ENCODE peak calls at places on chromosomes 6 and 20, in ten cellular contexts. One of them, this sample, is unnamed.

GRCh38 chr6:151101116-151101810 is 138.5 kb upstream of the AKAP12 start:
- DNase-seq in CD4-positive, alpha-beta T cell: no peak
- DNase-seq in Karpas-422: no peak
- DNase-seq in effector memory CD8-positive, alpha-beta T cell: no peak
- DNase-seq in dorsolateral prefrontal cortex: no peak
- DNase-seq in naive B cell: no peak
- DNase-seq in effector CD4-positive, alpha-beta T cell: no peak
- DNase-seq in right atrium auricular region: no peak
- DNase-seq in astrocyte: no peak
- DNase-seq in RPMI7951: no peak
- DNase-seq in this sample: no peak

GRCh38 chr6:18155273-18155863 is at the start of gene KDM1B:
- DNase-seq in CD4-positive, alpha-beta T cell: peak; percentile 98
- DNase-seq in Karpas-422: peak; percentile 99
- DNase-seq in effector memory CD8-positive, alpha-beta T cell: peak; percentile 99
- DNase-seq in dorsolateral prefrontal cortex: peak; percentile 99
- DNase-seq in naive B cell: peak; percentile 99
- DNase-seq in effector CD4-positive, alpha-beta T cell: peak; percentile 96
- DNase-seq in right atrium auricular region: peak; percentile 97
- DNase-seq in astrocyte: peak; percentile 92
- DNase-seq in RPMI7951: peak; percentile 97
- DNase-seq in this sample: peak; percentile 98

GRCh38 chr20:38450412-38450975 is 15.4 kb upstream of the SNHG17 start:
- DNase-seq in CD4-positive, alpha-beta T cell: no peak
- DNase-seq in Karpas-422: no peak
- DNase-seq in effector memory CD8-positive, alpha-beta T cell: no peak
- DNase-seq in dorsolateral prefrontal cortex: no peak
- DNase-seq in naive B cell: no peak
- DNase-seq in effector CD4-positive, alpha-beta T cell: no peak
- DNase-seq in right atrium auricular region: no peak
- DNase-seq in astrocyte: peak; percentile 78
- DNase-seq in RPMI7951: peak; percentile 56
- DNase-seq in this sample: no peak

GRCh38 chr6:143529095-143529494 is 17.6 kb upstream of the FUCA2 start:
- DNase-seq in CD4-positive, alpha-beta T cell: no peak
- DNase-seq in Karpas-422: no peak
- DNase-seq in effector memory CD8-positive, alpha-beta T cell: no peak
- DNase-seq in dorsolateral prefrontal cortex: no peak
- DNase-seq in naive B cell: no peak
- DNase-seq in effector CD4-positive, alpha-beta T cell: no peak
- DNase-seq in right atrium auricular region: no peak
- DNase-seq in astrocyte: no peak
- DNase-seq in RPMI7951: peak; percentile 24
- DNase-seq in this sample: no peak

GRCh38 chr6:121436966-121437756 is 1.7 kb downstream of the GJA1 start:
- DNase-seq in CD4-positive, alpha-beta T cell: no peak
- DNase-seq in Karpas-422: no peak
- DNase-seq in effector memory CD8-positive, alpha-beta T cell: no peak
- DNase-seq in dorsolateral prefrontal cortex: no peak
- DNase-seq in naive B cell: no peak
- DNase-seq in effector CD4-positive, alpha-beta T cell: no peak
- DNase-seq in right atrium auricular region: no peak
- DNase-seq in astrocyte: peak; percentile 49
- DNase-seq in RPMI7951: peak; percentile 42
- DNase-seq in this sample: peak; percentile 6

GRCh38 chr6:115216835-115217234 is 843.9 kb downstream of the FRK start:
- DNase-seq in CD4-positive, alpha-beta T cell: no peak
- DNase-seq in Karpas-422: no peak
- DNase-seq in effector memory CD8-positive, alpha-beta T cell: no peak
- DNase-seq in dorsolateral prefrontal cortex: no peak
- DNase-seq in naive B cell: no peak
- DNase-seq in effector CD4-positive, alpha-beta T cell: no peak
- DNase-seq in right atrium auricular region: no peak
- DNase-seq in astrocyte: no peak
- DNase-seq in RPMI7951: no peak
- DNase-seq in this sample: no peak

GRCh38 chr6:136411028-136411329 is 121.3 kb upstream of the BCLAF1 start:
- DNase-seq in CD4-positive, alpha-beta T cell: no peak
- DNase-seq in Karpas-422: no peak
- DNase-seq in effector memory CD8-positive, alpha-beta T cell: no peak
- DNase-seq in dorsolateral prefrontal cortex: no peak
- DNase-seq in naive B cell: no peak
- DNase-seq in effector CD4-positive, alpha-beta T cell: no peak
- DNase-seq in right atrium auricular region: no peak
- DNase-seq in astrocyte: no peak
- DNase-seq in RPMI7951: no peak
- DNase-seq in this sample: no peak

GRCh38 chr6:4397307-4397706 is 261.9 kb upstream of the ECI2 start:
- DNase-seq in CD4-positive, alpha-beta T cell: no peak
- DNase-seq in Karpas-422: no peak
- DNase-seq in effector memory CD8-positive, alpha-beta T cell: no peak
- DNase-seq in dorsolateral prefrontal cortex: peak; percentile 62
- DNase-seq in naive B cell: no peak
- DNase-seq in effector CD4-positive, alpha-beta T cell: no peak
- DNase-seq in right atrium auricular region: no peak
- DNase-seq in astrocyte: no peak
- DNase-seq in RPMI7951: no peak
- DNase-seq in this sample: no peak

GRCh38 chr20:60249436-60249835 is 291.2 kb downstream of the CDH26 start:
- DNase-seq in CD4-positive, alpha-beta T cell: no peak
- DNase-seq in Karpas-422: no peak
- DNase-seq in effector memory CD8-positive, alpha-beta T cell: no peak
- DNase-seq in dorsolateral prefrontal cortex: no peak
- DNase-seq in naive B cell: no peak
- DNase-seq in effector CD4-positive, alpha-beta T cell: no peak
- DNase-seq in right atrium auricular region: no peak
- DNase-seq in astrocyte: peak; percentile 93
- DNase-seq in RPMI7951: peak; percentile 99
- DNase-seq in this sample: no peak

GRCh38 chr6:16725145-16725864 is 36.0 kb downstream of the ATXN1 start:
- DNase-seq in CD4-positive, alpha-beta T cell: no peak
- DNase-seq in Karpas-422: no peak
- DNase-seq in effector memory CD8-positive, alpha-beta T cell: no peak
- DNase-seq in dorsolateral prefrontal cortex: no peak
- DNase-seq in naive B cell: no peak
- DNase-seq in effector CD4-positive, alpha-beta T cell: no peak
- DNase-seq in right atrium auricular region: no peak
- DNase-seq in astrocyte: peak; percentile 79
- DNase-seq in RPMI7951: peak; percentile 59
- DNase-seq in this sample: no peak

GRCh38 chr20:57840066-57840465 is 130.3 kb upstream of the PMEPA1 start:
- DNase-seq in CD4-positive, alpha-beta T cell: no peak
- DNase-seq in Karpas-422: no peak
- DNase-seq in effector memory CD8-positive, alpha-beta T cell: no peak
- DNase-seq in dorsolateral prefrontal cortex: no peak
- DNase-seq in naive B cell: no peak
- DNase-seq in effector CD4-positive, alpha-beta T cell: no peak
- DNase-seq in right atrium auricular region: peak; percentile 51
- DNase-seq in astrocyte: no peak
- DNase-seq in RPMI7951: no peak
- DNase-seq in this sample: no peak

GRCh38 chr6:80639243-80639642 is 532.8 kb downstream of the BCKDHB start:
- DNase-seq in CD4-positive, alpha-beta T cell: no peak
- DNase-seq in Karpas-422: no peak
- DNase-seq in effector memory CD8-positive, alpha-beta T cell: no peak
- DNase-seq in dorsolateral prefrontal cortex: no peak
- DNase-seq in naive B cell: no peak
- DNase-seq in effector CD4-positive, alpha-beta T cell: no peak
- DNase-seq in right atrium auricular region: no peak
- DNase-seq in astrocyte: peak; percentile 75
- DNase-seq in RPMI7951: peak; percentile 36
- DNase-seq in this sample: no peak

GRCh38 chr6:137365648-137366047 is 128.5 kb downstream of the OLIG3 start:
- DNase-seq in CD4-positive, alpha-beta T cell: no peak
- DNase-seq in Karpas-422: no peak
- DNase-seq in effector memory CD8-positive, alpha-beta T cell: no peak
- DNase-seq in dorsolateral prefrontal cortex: no peak
- DNase-seq in naive B cell: no peak
- DNase-seq in effector CD4-positive, alpha-beta T cell: no peak
- DNase-seq in right atrium auricular region: no peak
- DNase-seq in astrocyte: no peak
- DNase-seq in RPMI7951: no peak
- DNase-seq in this sample: no peak

This sample was measured in GM06990.